ENCODE peak calls at places on chromosomes 13 and 19, in eight cellular contexts. M is mucosa of descending colon, B is choroid plexus epithelial cell, Z is uterus, F is left lung, G is adrenal gland, J is AG10803, Q is dorsolateral prefrontal cortex. O is an unnamed sample.

GRCh38 chr13:78657699-78658629 is 991 bp downstream of the OBI1 start:
- DNase-seq in M (no peak), G (no peak), F (no peak), J (peak), B (peak), Q (no peak), Z (no peak), O (peak)

GRCh38 chr19:3608079-3608641 is 1.5 kb upstream of the TBXA2R start:
- DNase-seq in Z (no peak), Q (no peak), M (no peak), G (no peak), J (no peak), F (no peak), B (no peak), O (no peak)

GRCh38 chr19:53894736-53895135 is 12.7 kb downstream of the PRKCG start:
- DNase-seq in F (no peak), Z (no peak), M (no peak), G (no peak), Q (no peak), J (no peak), B (no peak), O (no peak)

GRCh38 chr19:30228113-30228725 is 144.0 kb upstream of the ZNF536 start:
- DNase-seq in J (no peak), Q (no peak), F (no peak), G (peak), B (no peak), M (no peak), Z (no peak), O (no peak)

GRCh38 chr13:102038787-102039186 is 363.1 kb downstream of the FGF14 start:
- DNase-seq in B (no peak), Q (no peak), J (no peak), Z (no peak), M (no peak), F (no peak), G (no peak), O (no peak)

GRCh38 chr13:44368062-44368591 is 5.5 kb upstream of the SERP2 start:
- DNase-seq in F (no peak), J (peak), G (no peak), Q (no peak), B (peak), Z (no peak), M (no peak), O (no peak)

GRCh38 chr13:40519637-40520036 is 146.8 kb downstream of the FOXO1 start:
- DNase-seq in F (no peak), M (no peak), J (no peak), B (no peak), Q (no peak), Z (no peak), G (peak), O (no peak)

GRCh38 chr13:112116187-112116950 is 49.4 kb downstream of the SOX1 start:
- DNase-seq in B (no peak), F (no peak), J (no peak), G (no peak), M (peak), Z (no peak), Q (no peak), O (no peak)

GRCh38 chr19:45676851-45677263 is 8.8 kb downstream of the GIPR start:
- DNase-seq in M (peak), Q (no peak), F (peak), G (no peak), Z (no peak), J (no peak), B (no peak), O (no peak)

GRCh38 chr19:45098521-45099464 is 5.8 kb downstream of the PPP1R37 start:
- DNase-seq in J (peak), Z (peak), Q (peak), M (no peak), F (no peak), G (peak), B (peak), O (peak)

GRCh38 chr19:49328741-49329140 is 3.8 kb upstream of the SLC6A16 start:
- DNase-seq in Z (no peak), M (no peak), B (no peak), J (no peak), G (no peak), F (no peak), Q (no peak), O (no peak)

GRCh38 chr13:79070343-79070974 is 335.6 kb downstream of the RBM26 start:
- DNase-seq in M (no peak), G (no peak), F (no peak), J (no peak), Z (no peak), B (no peak), Q (no peak), O (no peak)

GRCh38 chr13:98143601-98144500 is 957 bp downstream of the FARP1 start:
- DNase-seq in B (peak), Q (no peak), J (peak), M (no peak), G (peak), F (peak), Z (peak), O (peak)

GRCh38 chr19:12766051-12766521 is 9.3 kb downstream of the HOOK2 start:
- DNase-seq in B (peak), Q (peak), G (peak), F (peak), M (peak), J (peak), Z (peak), O (peak)

GRCh38 chr19:1396019-1396767 is 5.1 kb downstream of the GAMT start:
- DNase-seq in J (no peak), F (no peak), B (no peak), M (no peak), G (no peak), Z (no peak), Q (no peak), O (no peak)

GRCh38 chr19:12938536-12939291 is at the start of gene CALR:
- DNase-seq in M (no peak), Z (no peak), J (peak), Q (no peak), F (no peak), B (peak), G (peak), O (peak)

GRCh38 chr19:8149261-8150094 is at the start of gene FBN3:
- DNase-seq in Z (no peak), J (no peak), Q (no peak), F (no peak), G (no peak), B (no peak), M (no peak), O (no peak)

GRCh38 chr19:14871619-14872230 is 14.2 kb downstream of the OR7A17 start:
- DNase-seq in G (no peak), M (no peak), Z (no peak), B (peak), F (no peak), Q (no peak), J (peak), O (peak)

GRCh38 chr13:28297341-28297740 is 159.0 kb downstream of the PAN3 start:
- DNase-seq in F (no peak), B (peak), J (peak), Q (no peak), Z (no peak), G (no peak), M (no peak), O (no peak)

GRCh38 chr19:43957891-43958290 is 6.9 kb downstream of the ZNF221 start:
- DNase-seq in G (no peak), Z (no peak), Q (no peak), J (peak), F (no peak), M (no peak), B (peak), O (peak)

GRCh38 chr19:7262470-7262869 is 31.7 kb downstream of the INSR start:
- DNase-seq in Q (no peak), J (no peak), M (no peak), F (no peak), G (no peak), Z (no peak), B (no peak), O (no peak)

GRCh38 chr19:35317464-35318043 is 11.4 kb upstream of the CD22 start:
- DNase-seq in B (no peak), F (peak), Z (no peak), M (no peak), Q (no peak), J (no peak), G (no peak), O (no peak)

GRCh38 chr13:28449826-28450773 is 44.8 kb downstream of the FLT1 start:
- DNase-seq in M (no peak), B (no peak), J (peak), Q (no peak), G (no peak), F (no peak), Z (no peak), O (no peak)

GRCh38 chr19:55146078-55146647 is 2.8 kb downstream of the TNNT1 start:
- DNase-seq in J (no peak), F (no peak), G (no peak), B (no peak), M (no peak), Z (no peak), Q (no peak), O (peak)

GRCh38 chr13:110506859-110507566 is 54.5 kb downstream of the RAB20 start:
- DNase-seq in M (peak), Q (no peak), J (no peak), Z (peak), F (no peak), G (peak), B (peak), O (peak)

GRCh38 chr19:39403331-39404312 is 3.0 kb upstream of the ZFP36 start:
- DNase-seq in M (peak), F (peak), Q (peak), Z (peak), J (peak), G (peak), B (peak), O (peak)

DNA sequence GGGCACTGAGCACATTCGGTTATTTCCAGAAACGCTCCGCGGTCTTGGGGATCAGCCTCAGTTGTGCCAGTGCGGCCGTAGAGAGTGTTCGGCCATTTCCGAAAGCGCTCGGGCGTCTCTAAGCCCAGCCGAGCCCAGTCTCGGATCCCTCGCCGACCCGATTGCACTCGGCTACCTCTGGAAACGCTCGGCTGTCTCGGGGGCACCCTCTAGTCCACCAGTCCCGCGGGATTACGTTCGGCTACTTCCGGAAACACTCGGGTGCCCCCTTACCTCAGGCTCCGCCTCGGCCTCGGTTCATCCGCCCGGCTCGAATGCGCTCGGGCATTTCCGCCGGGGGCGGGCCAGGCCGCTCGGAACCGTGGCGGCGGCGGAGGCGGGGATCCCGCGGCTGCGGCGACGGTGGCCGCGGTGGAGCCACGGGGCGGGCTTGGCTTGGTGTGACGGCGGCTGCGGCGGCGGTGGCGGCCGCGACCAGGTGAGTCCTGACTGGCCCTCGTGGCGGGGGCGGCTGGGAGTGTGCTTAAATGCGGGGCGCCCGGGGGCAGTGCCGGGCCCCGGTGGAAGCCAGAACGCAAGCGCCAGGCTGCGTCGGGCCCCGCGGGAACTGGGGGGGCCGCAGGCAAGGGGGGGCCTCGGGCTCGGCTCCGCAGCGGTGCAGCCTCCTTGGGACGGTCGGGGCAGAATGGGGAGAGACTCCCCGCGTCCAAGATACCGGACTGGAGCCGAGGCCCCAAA is at the start of gene PIK3R2:
- DNase-seq in J (peak), Z (peak), B (peak), F (peak), G (peak), Q (peak), M (peak), O (peak)
- TF ChIP-seq CTCF in J (no peak), Z (no peak), B (no peak), F (peak), G (no peak), Q (no peak), M (no peak), O (no peak)

GRCh38 chr19:16096281-16096855 is 15.3 kb upstream of the RAB8A start:
- DNase-seq in J (no peak), Z (no peak), G (no peak), B (no peak), Q (no peak), M (no peak), F (no peak), O (peak)
- TF ChIP-seq CTCF in J (no peak), Z (no peak), G (no peak), B (no peak), Q (no peak), M (no peak), F (no peak), O (no peak)

GRCh38 chr13:19591864-19592263 is 30.5 kb upstream of the TPTE2 start:
- DNase-seq in G (no peak), Z (no peak), M (no peak), J (no peak), Q (no peak), F (no peak), B (no peak), O (no peak)

GRCh38 chr13:19590423-19590822 is 29.1 kb upstream of the TPTE2 start:
- DNase-seq in Q (no peak), G (no peak), J (no peak), M (no peak), B (no peak), Z (no peak), F (no peak), O (no peak)

GRCh38 chr13:19586904-19587634 is 25.7 kb upstream of the TPTE2 start:
- DNase-seq in G (peak), Z (no peak), F (peak), Q (no peak), M (peak), B (peak), J (peak), O (no peak)

GRCh38 chr13:19589312-19589711 is 28.0 kb upstream of the TPTE2 start:
- DNase-seq in Z (no peak), G (no peak), J (no peak), Q (no peak), B (no peak), F (no peak), M (no peak), O (no peak)

DNA sequence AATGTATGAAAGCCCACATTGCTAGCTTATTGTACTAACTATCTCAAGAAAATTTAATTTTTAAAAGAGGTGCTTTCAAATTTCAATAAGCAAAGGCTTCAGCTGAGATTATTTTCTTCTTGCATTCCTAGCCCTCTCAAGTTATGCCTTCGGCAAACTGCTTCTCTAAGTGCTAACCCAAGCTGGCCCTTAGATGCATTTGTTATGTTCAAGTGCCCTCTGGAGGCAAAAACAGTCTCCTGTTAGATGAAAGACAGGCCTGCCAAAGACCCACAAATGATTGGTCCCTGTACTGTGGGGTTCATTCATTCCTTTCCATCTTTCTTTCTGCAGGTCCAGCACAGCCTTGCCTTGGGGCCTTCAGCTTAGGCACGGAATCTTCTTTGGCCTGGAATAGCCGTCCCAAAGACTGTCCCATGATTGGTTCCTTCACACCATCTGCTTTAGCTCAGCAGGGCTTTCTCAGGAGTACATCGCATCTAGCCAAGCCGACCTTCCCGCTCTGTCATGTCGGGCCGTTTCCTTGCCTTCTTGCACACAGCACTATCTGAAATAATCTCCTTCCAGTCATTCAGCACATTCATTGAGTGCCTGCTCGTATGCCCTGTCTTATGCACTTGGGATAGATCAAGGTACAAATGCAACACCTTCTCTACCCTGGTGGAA is 26.4 kb upstream of the TPTE2 start:
- DNase-seq in G (no peak), Q (peak), M (no peak), F (no peak), Z (no peak), J (peak), B (peak), O (peak)
- TF ChIP-seq CTCF in G (peak), Q (peak), M (no peak), F (peak), Z (peak), J (peak), B (peak), O (peak)

DNA sequence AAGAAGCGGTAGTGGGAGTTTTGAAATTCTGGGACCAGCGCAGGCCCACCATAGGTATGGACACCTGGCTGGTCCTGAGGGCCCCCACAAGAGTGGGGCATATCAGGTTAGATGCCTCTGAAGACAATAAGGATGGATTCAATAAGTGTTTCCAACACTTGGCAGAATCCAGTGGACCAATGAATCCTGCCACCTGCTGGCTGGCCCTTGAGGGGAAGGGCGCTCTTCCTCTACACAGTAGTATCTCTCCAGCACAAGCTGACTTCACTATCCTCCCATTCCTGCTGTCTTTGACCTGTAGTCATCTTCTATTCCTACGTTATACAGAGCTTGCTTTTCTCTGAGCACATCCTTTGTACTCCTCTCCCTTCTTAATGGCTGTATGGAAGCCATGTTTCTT is 199.7 kb upstream of the TSHZ3 start:
- DNase-seq in B (peak), F (no peak), J (peak), Z (peak), Q (no peak), M (no peak), G (peak), O (peak)
- TF ChIP-seq CTCF in B (peak), F (no peak), J (peak), Z (no peak), Q (peak), M (no peak), G (peak), O (peak)

GRCh38 chr19:4700573-4700970 is 23.1 kb downstream of the DPP9 start:
- DNase-seq in F (no peak), Z (no peak), B (no peak), Q (no peak), G (no peak), J (no peak), M (no peak), O (no peak)
- TF ChIP-seq CTCF in F (no peak), Z (no peak), B (no peak), Q (no peak), G (no peak), J (no peak), M (no peak), O (no peak)